ENCODE peak calls at places on chromosomes 3 and 15, in ten cellular contexts. One of them, this sample, is unnamed.
A peak's percentile ranks its signal among the peaks of the same experiment; 100 is the strongest.

GRCh38 chr15:63913786-63914185 is 80.0 kb upstream of the HERC1 start:
- DNase-seq in amniotic stem cell: no peak
- DNase-seq in stimulated activated effector memory CD8-positive, alpha-beta T cell treated with anti-CD3 and anti-CD28 coated beads, Interleukin-12 subunit alpha, Interleukin-12 subunit beta, amount 100 ng/mL, for 72 hours: no peak
- DNase-seq in mammary epithelial cell: peak; percentile 44
- DNase-seq in LHCN-M2: no peak
- DNase-seq in NCI-H187 treated with DMSO at 0.1 percent for 48 hours: no peak
- DNase-seq in activated T-helper 1 cell treated with anti-CD3 and anti-CD28 coated beads, Interleukin-12 subunit alpha, Interleukin-12 subunit beta, Interleukin-2, Interleukin-4 antibody, amounts not matched to agents 30 ng/mL and 10 ng/mL and 1 ng/mL, durations not matched to agents 14 hours and 24 hours and 36 hours: no peak
- DNase-seq in lower lobe of right lung: no peak
- DNase-seq in activated naive CD8-positive, alpha-beta T cell treated with anti-CD3 and anti-CD28 coated beads, Interleukin-2, amount 50 U/mL, for 16 hours: no peak
- DNase-seq in germinal center: no peak
- DNase-seq in this sample: no peak

GRCh38 chr3:12004741-12005513 is 739 bp downstream of the SYN2 start:
- DNase-seq in activated naive CD8-positive, alpha-beta T cell treated with anti-CD3 and anti-CD28 coated beads, Interleukin-2, amount 50 U/mL, for 16 hours: no peak
- DNase-seq in NCI-H187 treated with DMSO at 0.1 percent for 48 hours: no peak
- DNase-seq in germinal center: no peak
- DNase-seq in LHCN-M2: no peak
- DNase-seq in mammary epithelial cell: no peak
- DNase-seq in stimulated activated effector memory CD8-positive, alpha-beta T cell treated with anti-CD3 and anti-CD28 coated beads, Interleukin-12 subunit alpha, Interleukin-12 subunit beta, amount 100 ng/mL, for 72 hours: no peak
- DNase-seq in amniotic stem cell: no peak
- DNase-seq in activated T-helper 1 cell treated with anti-CD3 and anti-CD28 coated beads, Interleukin-12 subunit alpha, Interleukin-12 subunit beta, Interleukin-2, Interleukin-4 antibody, amounts not matched to agents 30 ng/mL and 10 ng/mL and 1 ng/mL, durations not matched to agents 14 hours and 24 hours and 36 hours: no peak
- DNase-seq in lower lobe of right lung: peak; percentile 42
- DNase-seq in this sample: no peak

GRCh38 chr3:19124752-19125151 is 23.6 kb upstream of the KCNH8 start:
- DNase-seq in stimulated activated effector memory CD8-positive, alpha-beta T cell treated with anti-CD3 and anti-CD28 coated beads, Interleukin-12 subunit alpha, Interleukin-12 subunit beta, amount 100 ng/mL, for 72 hours: no peak
- DNase-seq in mammary epithelial cell: no peak
- DNase-seq in activated naive CD8-positive, alpha-beta T cell treated with anti-CD3 and anti-CD28 coated beads, Interleukin-2, amount 50 U/mL, for 16 hours: no peak
- DNase-seq in amniotic stem cell: no peak
- DNase-seq in germinal center: no peak
- DNase-seq in NCI-H187 treated with DMSO at 0.1 percent for 48 hours: no peak
- DNase-seq in LHCN-M2: no peak
- DNase-seq in activated T-helper 1 cell treated with anti-CD3 and anti-CD28 coated beads, Interleukin-12 subunit alpha, Interleukin-12 subunit beta, Interleukin-2, Interleukin-4 antibody, amounts not matched to agents 30 ng/mL and 10 ng/mL and 1 ng/mL, durations not matched to agents 14 hours and 24 hours and 36 hours: no peak
- DNase-seq in lower lobe of right lung: no peak
- DNase-seq in this sample: no peak

GRCh38 chr3:182740710-182741109 is 52.6 kb upstream of the ATP11B start:
- DNase-seq in amniotic stem cell: no peak
- DNase-seq in NCI-H187 treated with DMSO at 0.1 percent for 48 hours: no peak
- DNase-seq in stimulated activated effector memory CD8-positive, alpha-beta T cell treated with anti-CD3 and anti-CD28 coated beads, Interleukin-12 subunit alpha, Interleukin-12 subunit beta, amount 100 ng/mL, for 72 hours: no peak
- DNase-seq in activated naive CD8-positive, alpha-beta T cell treated with anti-CD3 and anti-CD28 coated beads, Interleukin-2, amount 50 U/mL, for 16 hours: no peak
- DNase-seq in mammary epithelial cell: peak; percentile 75
- DNase-seq in germinal center: no peak
- DNase-seq in lower lobe of right lung: no peak
- DNase-seq in LHCN-M2: peak; percentile 95
- DNase-seq in activated T-helper 1 cell treated with anti-CD3 and anti-CD28 coated beads, Interleukin-12 subunit alpha, Interleukin-12 subunit beta, Interleukin-2, Interleukin-4 antibody, amounts not matched to agents 30 ng/mL and 10 ng/mL and 1 ng/mL, durations not matched to agents 14 hours and 24 hours and 36 hours: no peak
- DNase-seq in this sample: peak; percentile 95

GRCh38 chr3:71389911-71390573 is 193.5 kb downstream of the FOXP1 start:
- DNase-seq in mammary epithelial cell: peak; percentile 38
- DNase-seq in stimulated activated effector memory CD8-positive, alpha-beta T cell treated with anti-CD3 and anti-CD28 coated beads, Interleukin-12 subunit alpha, Interleukin-12 subunit beta, amount 100 ng/mL, for 72 hours: no peak
- DNase-seq in amniotic stem cell: no peak
- DNase-seq in germinal center: no peak
- DNase-seq in activated T-helper 1 cell treated with anti-CD3 and anti-CD28 coated beads, Interleukin-12 subunit alpha, Interleukin-12 subunit beta, Interleukin-2, Interleukin-4 antibody, amounts not matched to agents 30 ng/mL and 10 ng/mL and 1 ng/mL, durations not matched to agents 14 hours and 24 hours and 36 hours: no peak
- DNase-seq in activated naive CD8-positive, alpha-beta T cell treated with anti-CD3 and anti-CD28 coated beads, Interleukin-2, amount 50 U/mL, for 16 hours: no peak
- DNase-seq in LHCN-M2: peak; percentile 78
- DNase-seq in lower lobe of right lung: peak; percentile 66
- DNase-seq in NCI-H187 treated with DMSO at 0.1 percent for 48 hours: peak; percentile 8
- DNase-seq in this sample: peak; percentile 3

GRCh38 chr15:69414702-69415161 is 583 bp downstream of the KIF23 start:
- DNase-seq in mammary epithelial cell: peak; percentile 84
- DNase-seq in stimulated activated effector memory CD8-positive, alpha-beta T cell treated with anti-CD3 and anti-CD28 coated beads, Interleukin-12 subunit alpha, Interleukin-12 subunit beta, amount 100 ng/mL, for 72 hours: peak; percentile 14
- DNase-seq in activated T-helper 1 cell treated with anti-CD3 and anti-CD28 coated beads, Interleukin-12 subunit alpha, Interleukin-12 subunit beta, Interleukin-2, Interleukin-4 antibody, amounts not matched to agents 30 ng/mL and 10 ng/mL and 1 ng/mL, durations not matched to agents 14 hours and 24 hours and 36 hours: peak; percentile 22
- DNase-seq in germinal center: peak; percentile 59
- DNase-seq in lower lobe of right lung: peak; percentile 61
- DNase-seq in NCI-H187 treated with DMSO at 0.1 percent for 48 hours: no peak
- DNase-seq in activated naive CD8-positive, alpha-beta T cell treated with anti-CD3 and anti-CD28 coated beads, Interleukin-2, amount 50 U/mL, for 16 hours: no peak
- DNase-seq in LHCN-M2: peak; percentile 91
- DNase-seq in amniotic stem cell: peak; percentile 73
- DNase-seq in this sample: peak; percentile 85

GRCh38 chr3:104102386-104102785 is 1264.3 kb upstream of the ALCAM start:
- DNase-seq in mammary epithelial cell: peak; percentile 13
- DNase-seq in NCI-H187 treated with DMSO at 0.1 percent for 48 hours: peak; percentile 13
- DNase-seq in amniotic stem cell: peak; percentile 15
- DNase-seq in stimulated activated effector memory CD8-positive, alpha-beta T cell treated with anti-CD3 and anti-CD28 coated beads, Interleukin-12 subunit alpha, Interleukin-12 subunit beta, amount 100 ng/mL, for 72 hours: no peak
- DNase-seq in activated naive CD8-positive, alpha-beta T cell treated with anti-CD3 and anti-CD28 coated beads, Interleukin-2, amount 50 U/mL, for 16 hours: no peak
- DNase-seq in lower lobe of right lung: no peak
- DNase-seq in LHCN-M2: peak; percentile 29
- DNase-seq in activated T-helper 1 cell treated with anti-CD3 and anti-CD28 coated beads, Interleukin-12 subunit alpha, Interleukin-12 subunit beta, Interleukin-2, Interleukin-4 antibody, amounts not matched to agents 30 ng/mL and 10 ng/mL and 1 ng/mL, durations not matched to agents 14 hours and 24 hours and 36 hours: no peak
- DNase-seq in germinal center: peak; percentile 31
- DNase-seq in this sample: peak; percentile 74

GRCh38 chr15:99408236-99409096 is 157.2 kb downstream of the LRRC28 start:
- DNase-seq in germinal center: no peak
- DNase-seq in stimulated activated effector memory CD8-positive, alpha-beta T cell treated with anti-CD3 and anti-CD28 coated beads, Interleukin-12 subunit alpha, Interleukin-12 subunit beta, amount 100 ng/mL, for 72 hours: no peak
- DNase-seq in activated naive CD8-positive, alpha-beta T cell treated with anti-CD3 and anti-CD28 coated beads, Interleukin-2, amount 50 U/mL, for 16 hours: no peak
- DNase-seq in activated T-helper 1 cell treated with anti-CD3 and anti-CD28 coated beads, Interleukin-12 subunit alpha, Interleukin-12 subunit beta, Interleukin-2, Interleukin-4 antibody, amounts not matched to agents 30 ng/mL and 10 ng/mL and 1 ng/mL, durations not matched to agents 14 hours and 24 hours and 36 hours: no peak
- DNase-seq in LHCN-M2: peak; percentile 53
- DNase-seq in amniotic stem cell: no peak
- DNase-seq in mammary epithelial cell: peak; percentile 39
- DNase-seq in NCI-H187 treated with DMSO at 0.1 percent for 48 hours: no peak
- DNase-seq in lower lobe of right lung: no peak
- DNase-seq in this sample: peak; percentile 45

GRCh38 chr15:68631621-68632051 is 52.8 kb downstream of the CORO2B start:
- DNase-seq in germinal center: peak; percentile 93
- DNase-seq in mammary epithelial cell: no peak
- DNase-seq in lower lobe of right lung: no peak
- DNase-seq in activated T-helper 1 cell treated with anti-CD3 and anti-CD28 coated beads, Interleukin-12 subunit alpha, Interleukin-12 subunit beta, Interleukin-2, Interleukin-4 antibody, amounts not matched to agents 30 ng/mL and 10 ng/mL and 1 ng/mL, durations not matched to agents 14 hours and 24 hours and 36 hours: no peak
- DNase-seq in amniotic stem cell: no peak
- DNase-seq in NCI-H187 treated with DMSO at 0.1 percent for 48 hours: no peak
- DNase-seq in LHCN-M2: no peak
- DNase-seq in activated naive CD8-positive, alpha-beta T cell treated with anti-CD3 and anti-CD28 coated beads, Interleukin-2, amount 50 U/mL, for 16 hours: no peak
- DNase-seq in stimulated activated effector memory CD8-positive, alpha-beta T cell treated with anti-CD3 and anti-CD28 coated beads, Interleukin-12 subunit alpha, Interleukin-12 subunit beta, amount 100 ng/mL, for 72 hours: no peak
- DNase-seq in this sample: no peak

GRCh38 chr3:64295594-64295993 is 70.3 kb upstream of the PRICKLE2 start:
- DNase-seq in LHCN-M2: peak; percentile 83
- DNase-seq in mammary epithelial cell: peak; percentile 80
- DNase-seq in germinal center: no peak
- DNase-seq in NCI-H187 treated with DMSO at 0.1 percent for 48 hours: no peak
- DNase-seq in lower lobe of right lung: no peak
- DNase-seq in amniotic stem cell: peak; percentile 51
- DNase-seq in activated naive CD8-positive, alpha-beta T cell treated with anti-CD3 and anti-CD28 coated beads, Interleukin-2, amount 50 U/mL, for 16 hours: no peak
- DNase-seq in stimulated activated effector memory CD8-positive, alpha-beta T cell treated with anti-CD3 and anti-CD28 coated beads, Interleukin-12 subunit alpha, Interleukin-12 subunit beta, amount 100 ng/mL, for 72 hours: no peak
- DNase-seq in activated T-helper 1 cell treated with anti-CD3 and anti-CD28 coated beads, Interleukin-12 subunit alpha, Interleukin-12 subunit beta, Interleukin-2, Interleukin-4 antibody, amounts not matched to agents 30 ng/mL and 10 ng/mL and 1 ng/mL, durations not matched to agents 14 hours and 24 hours and 36 hours: no peak
- DNase-seq in this sample: no peak

GRCh38 chr3:179432451-179432850 is 18.8 kb downstream of the GNB4 start:
- DNase-seq in LHCN-M2: no peak
- DNase-seq in mammary epithelial cell: no peak
- DNase-seq in germinal center: no peak
- DNase-seq in NCI-H187 treated with DMSO at 0.1 percent for 48 hours: no peak
- DNase-seq in lower lobe of right lung: no peak
- DNase-seq in amniotic stem cell: no peak
- DNase-seq in stimulated activated effector memory CD8-positive, alpha-beta T cell treated with anti-CD3 and anti-CD28 coated beads, Interleukin-12 subunit alpha, Interleukin-12 subunit beta, amount 100 ng/mL, for 72 hours: no peak
- DNase-seq in activated naive CD8-positive, alpha-beta T cell treated with anti-CD3 and anti-CD28 coated beads, Interleukin-2, amount 50 U/mL, for 16 hours: no peak
- DNase-seq in activated T-helper 1 cell treated with anti-CD3 and anti-CD28 coated beads, Interleukin-12 subunit alpha, Interleukin-12 subunit beta, Interleukin-2, Interleukin-4 antibody, amounts not matched to agents 30 ng/mL and 10 ng/mL and 1 ng/mL, durations not matched to agents 14 hours and 24 hours and 36 hours: no peak
- DNase-seq in this sample: no peak

This sample was measured in SJCRH30.